ENCODE peak calls at places on chromosomes 12 and 14, in five cellular contexts. V is HCT116, T is K562, M is SK-N-SH, H is HepG2. B is an unnamed sample.

GRCh38 chr12:118544569-118544968 is 168.2 kb downstream of the SUDS3 start:
- DNase-seq in V (peak; percentile 70), T (peak; percentile 7), M (no peak), H (peak; percentile 50), B (no peak)

GRCh38 chr12:117857632-117858274 is 111.0 kb downstream of the KSR2 start:
- DNase-seq in V (no peak), T (peak; percentile 58), M (peak; percentile 71), H (peak; percentile 35), B (peak; percentile 81)

GRCh38 chr12:119308743-119309456 is 25.6 kb upstream of the CCDC60 start:
- DNase-seq in V (no peak), T (no peak), M (no peak), H (no peak), B (no peak)

GRCh38 chr12:12791756-12792346 is 6.4 kb downstream of the APOLD1 start:
- DNase-seq in V (no peak), T (no peak), M (peak; percentile 69), H (no peak), B (no peak)

GRCh38 chr14:90301580-90302181 is 30.1 kb downstream of the NRDE2 start:
- DNase-seq in V (no peak), T (peak; percentile 6), M (peak; percentile 51), H (peak; percentile 30), B (peak; percentile 74)

GRCh38 chr12:69254857-69255256 is 15.5 kb downstream of the CPSF6 start:
- DNase-seq in V (no peak), T (no peak), M (no peak), H (no peak), B (no peak)

GRCh38 chr14:32367501-32367900 is 38.4 kb downstream of the AKAP6 start:
- DNase-seq in V (no peak), T (no peak), M (no peak), H (no peak), B (no peak)

GRCh38 chr14:89667983-89668382 is 250.9 kb upstream of the FOXN3 start:
- DNase-seq in V (no peak), T (no peak), M (no peak), H (no peak), B (no peak)

GRCh38 chr14:99174920-99175319 is 97.1 kb downstream of the BCL11B start:
- DNase-seq in V (no peak), T (no peak), M (no peak), H (no peak), B (no peak)

GRCh38 chr12:85642810-85643209 is 193.4 kb downstream of the RASSF9 start:
- DNase-seq in V (no peak), T (no peak), M (no peak), H (peak; percentile 75), B (no peak)

GRCh38 chr12:116397148-116397547 is 119.7 kb upstream of the MED13L start:
- DNase-seq in V (no peak), T (no peak), M (no peak), H (no peak), B (no peak)

GRCh38 chr12:123445388-123446344 is 9.2 kb upstream of the RILPL2 start:
- DNase-seq in V (no peak), T (no peak), M (no peak), H (no peak), B (peak; percentile 91)

GRCh38 chr12:75603475-75603874 is 92.1 kb upstream of the KRR1 start:
- DNase-seq in V (no peak), T (no peak), M (no peak), H (no peak), B (no peak)

GRCh38 chr12:119006749-119007148 is 25.4 kb downstream of the SRRM4 start:
- DNase-seq in V (no peak), T (no peak), M (peak; percentile 74), H (no peak), B (no peak)

GRCh38 chr12:118514297-118514696 is 137.9 kb downstream of the SUDS3 start:
- DNase-seq in V (no peak), T (no peak), M (no peak), H (no peak), B (no peak)

GRCh38 chr14:38391334-38391733 is 135.4 kb upstream of the CLEC14A start:
- DNase-seq in V (no peak), T (no peak), M (no peak), H (no peak), B (no peak)

GRCh38 chr12:2691001-2691339 is 103.8 kb upstream of the FKBP4 start:
- DNase-seq in V (no peak), T (no peak), M (no peak), H (no peak), B (no peak)

GRCh38 chr14:103006106-103006505 is 51.2 kb downstream of the CDC42BPB start:
- DNase-seq in V (no peak), T (no peak), M (no peak), H (no peak), B (no peak)

GRCh38 chr12:51910168-51910567 is 2.9 kb downstream of the ACVRL1 start:
- DNase-seq in V (no peak), T (no peak), M (no peak), H (no peak), B (no peak)

GRCh38 chr12:2739832-2740641 is 54.7 kb upstream of the FKBP4 start:
- DNase-seq in V (no peak), T (peak; percentile 12), M (peak; percentile 46), H (peak; percentile 32), B (peak; percentile 23)

GRCh38 chr12:117587646-117588287 is 226.3 kb upstream of the NOS1 start:
- DNase-seq in V (peak; percentile 15), T (peak; percentile 60), M (peak; percentile 61), H (peak; percentile 15), B (peak; percentile 66)

GRCh38 chr12:28457785-28458184 is 267.5 kb downstream of the CCDC91 start:
- DNase-seq in V (no peak), T (no peak), M (no peak), H (no peak), B (no peak)

GRCh38 chr12:132302466-132303358 is 26.7 kb downstream of the GALNT9 start:
- DNase-seq in V (no peak), T (no peak), M (no peak), H (no peak), B (no peak)

GRCh38 chr12:19850341-19851065 is 411.2 kb downstream of the AEBP2 start:
- DNase-seq in V (no peak), T (no peak), M (no peak), H (no peak), B (peak; percentile 24)

GRCh38 chr12:60501124-60501729 is 905.4 kb downstream of the SLC16A7 start:
- DNase-seq in V (no peak), T (no peak), M (no peak), H (no peak), B (no peak)

GRCh38 chr12:68733661-68734071 is 12.3 kb upstream of the SLC35E3 start:
- DNase-seq in V (no peak), T (no peak), M (no peak), H (no peak), B (no peak)

GRCh38 chr12:9387450-9387849 is 179.3 kb upstream of the PZP start:
- DNase-seq in V (no peak), T (no peak), M (no peak), H (no peak), B (no peak)

DNA sequence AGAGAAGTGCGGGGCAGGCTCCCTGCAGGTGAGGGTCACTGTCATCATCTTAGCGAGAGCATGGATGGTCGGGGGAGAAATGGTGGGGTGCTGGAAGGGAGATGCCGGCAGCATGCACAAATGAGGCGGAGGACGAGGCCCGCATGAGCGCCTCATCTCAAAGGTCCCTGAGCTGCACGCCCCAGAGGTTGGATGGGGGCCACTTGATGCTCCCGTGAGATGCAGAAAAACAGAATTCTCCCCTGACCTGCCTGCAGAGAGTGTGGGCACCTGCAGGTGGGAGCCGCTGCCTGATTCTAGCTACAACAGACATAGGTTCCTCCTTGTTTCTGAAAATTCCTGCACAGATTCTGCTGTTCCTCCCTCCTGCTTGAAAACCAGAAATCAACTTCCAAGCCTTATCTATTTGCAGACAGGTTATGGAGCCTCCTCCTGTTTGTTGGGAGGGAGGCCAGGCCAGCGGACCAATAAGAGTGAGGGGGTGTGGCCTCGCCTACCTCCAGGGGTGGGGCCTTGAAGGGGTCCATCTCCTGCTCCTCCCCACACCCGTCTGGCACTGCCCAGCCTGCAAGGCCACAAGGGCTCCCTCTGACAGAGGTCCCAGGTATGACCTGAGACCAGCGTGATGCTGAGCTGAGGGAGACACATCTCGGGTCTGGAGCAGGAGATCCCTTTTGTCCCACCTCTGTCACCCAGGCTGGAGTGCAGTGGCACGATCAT is 67.2 kb downstream of the KDM2B start:
- DNase-seq in V (peak; percentile 64), T (peak; percentile 86), M (peak; percentile 88), H (peak; percentile 78), B (peak; percentile 65)
- TF ChIP-seq JUND in V (no peak), T (no peak), M (no peak), H (no peak), B (no peak)

GRCh38 chr12:5584776-5585560 is 153.1 kb downstream of the NTF3 start:
- DNase-seq in V (no peak), T (no peak), M (no peak), H (no peak), B (no peak)

GRCh38 chr12:5588231-5588995 is 156.5 kb downstream of the NTF3 start:
- DNase-seq in V (no peak), T (no peak), M (no peak), H (no peak), B (no peak)

GRCh38 chr12:5587701-5588100 is 155.8 kb downstream of the NTF3 start:
- DNase-seq in V (no peak), T (no peak), M (no peak), H (no peak), B (no peak)

GRCh38 chr12:5589055-5589454 is 157.1 kb downstream of the NTF3 start:
- DNase-seq in V (no peak), T (no peak), M (no peak), H (no peak), B (no peak)

DNA sequence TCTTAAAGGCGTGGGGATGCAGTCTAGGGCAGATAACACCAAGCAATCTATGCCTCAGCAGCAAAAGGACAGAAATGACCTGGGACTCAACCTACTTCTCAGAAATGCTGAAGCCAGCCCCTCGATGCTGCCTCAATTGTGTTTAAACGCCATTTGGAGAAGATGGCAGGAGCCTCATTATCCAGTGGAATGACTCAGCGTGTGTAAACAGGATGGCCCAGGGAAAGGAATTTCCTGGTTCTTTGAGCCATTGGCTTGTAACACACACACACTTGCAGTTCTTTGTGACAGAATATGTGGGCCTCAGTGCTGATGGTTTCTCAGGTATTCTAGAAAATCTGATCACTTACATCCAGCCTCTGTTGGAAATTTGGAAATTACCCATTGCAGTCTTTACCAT is 154.3 kb downstream of the NTF3 start:
- DNase-seq in V (no peak), T (peak; percentile 19), M (no peak), H (peak; percentile 28), B (no peak)
- TF ChIP-seq JUND in V (no peak), T (no peak), M (no peak), H (peak; percentile 81), B (no peak)

GRCh38 chr12:26127404-26127803 is 2.6 kb upstream of the BHLHE41 start:
- DNase-seq in V (no peak), T (no peak), M (no peak), H (no peak), B (no peak)

GRCh38 chr12:26125451-26126339 is 858 bp upstream of the BHLHE41 start:
- DNase-seq in V (peak; percentile 69), T (no peak), M (peak; percentile 83), H (peak; percentile 36), B (peak; percentile 70)

GRCh38 chr12:26128180-26128579 is 3.3 kb upstream of the BHLHE41 start:
- DNase-seq in V (no peak), T (no peak), M (no peak), H (no peak), B (no peak)

GRCh38 chr12:26124491-26125450 is at the start of gene BHLHE41:
- DNase-seq in V (no peak), T (no peak), M (peak; percentile 77), H (no peak), B (peak; percentile 41)

GRCh38 chr12:26126340-26127284 is 1.8 kb upstream of the BHLHE41 start:
- DNase-seq in V (no peak), T (peak; percentile 62), M (peak; percentile 90), H (peak; percentile 28), B (peak; percentile 76)
- TF ChIP-seq JUND in V (no peak), T (no peak), M (no peak), H (no peak), B (no peak)

GRCh38 chr12:57844725-57845477 is 1.6 kb downstream of the CTDSP2 start:
- DNase-seq in V (peak; percentile 23), T (peak; percentile 67), M (peak; percentile 60), H (peak; percentile 68), B (peak; percentile 76)
- TF ChIP-seq JUND in V (no peak), T (no peak), M (no peak), H (no peak), B (no peak)

B was measured in T47D.